ENCODE peak calls at places on chromosomes 11 and 22, in five cellular contexts. R is H1, J is GM12878, U is HepG2, W is K562. L is an unnamed sample.

GRCh38 chr11:13143486-13144297 is 133.9 kb upstream of the BMAL1 start:
- DNase-seq in R (no peak), J (no peak), W (no peak), U (no peak), L (no peak)

GRCh38 chr11:70303070-70303469 is 32.6 kb downstream of the PPFIA1 start:
- DNase-seq in R (no peak), U (no peak), W (no peak), J (no peak), L (no peak)

GRCh38 chr22:19597399-19597735 is 73.2 kb upstream of the CLDN5 start:
- DNase-seq in U (peak), J (no peak), W (peak), R (no peak), L (no peak)

GRCh38 chr11:46330887-46331652 is 16.2 kb upstream of the DGKZ start:
- DNase-seq in W (no peak), R (no peak), J (no peak), U (no peak), L (no peak)

GRCh38 chr22:37627545-37627944 is 11.9 kb upstream of the SH3BP1 start:
- DNase-seq in J (no peak), R (no peak), W (no peak), U (no peak), L (no peak)

GRCh38 chr11:66477256-66478201 is 2.7 kb upstream of the DPP3 start:
- DNase-seq in W (no peak), U (no peak), R (peak), J (no peak), L (no peak)

GRCh38 chr11:118272001-118272400 is 7.9 kb upstream of the MPZL2 start:
- DNase-seq in W (no peak), U (no peak), J (no peak), R (no peak), L (no peak)

GRCh38 chr11:130945945-130946344 is 29.7 kb upstream of the SNX19 start:
- DNase-seq in W (no peak), R (no peak), J (no peak), U (no peak), L (no peak)

GRCh38 chr11:116263020-116263419 is 509.8 kb downstream of the BUD13 start:
- DNase-seq in W (no peak), J (no peak), U (no peak), R (no peak), L (no peak)

GRCh38 chr22:23696326-23696851 is 5.6 kb downstream of the RGL4 start:
- DNase-seq in U (no peak), R (no peak), J (peak), W (no peak), L (no peak)

GRCh38 chr11:6876914-6877313 is 489 bp downstream of the OR10A4 start:
- DNase-seq in R (no peak), W (no peak), J (no peak), U (no peak), L (no peak)
- TF ChIP-seq ZNF274 in R (no peak), W (no peak), J (no peak), U (no peak), L (no peak)

GRCh38 chr11:43735115-43735514 is 54.6 kb downstream of the HSD17B12 start:
- DNase-seq in J (no peak), U (no peak), R (no peak), W (no peak), L (no peak)

GRCh38 chr11:43736502-43737193 is 56.1 kb downstream of the HSD17B12 start:
- DNase-seq in J (no peak), R (no peak), W (no peak), U (peak), L (no peak)

GRCh38 chr11:43735931-43736330 is 55.4 kb downstream of the HSD17B12 start:
- DNase-seq in R (no peak), U (no peak), J (no peak), W (no peak), L (no peak)

GRCh38 chr11:43737194-43737575 is 56.6 kb downstream of the HSD17B12 start:
- DNase-seq in J (no peak), W (no peak), R (no peak), U (no peak), L (no peak)

DNA sequence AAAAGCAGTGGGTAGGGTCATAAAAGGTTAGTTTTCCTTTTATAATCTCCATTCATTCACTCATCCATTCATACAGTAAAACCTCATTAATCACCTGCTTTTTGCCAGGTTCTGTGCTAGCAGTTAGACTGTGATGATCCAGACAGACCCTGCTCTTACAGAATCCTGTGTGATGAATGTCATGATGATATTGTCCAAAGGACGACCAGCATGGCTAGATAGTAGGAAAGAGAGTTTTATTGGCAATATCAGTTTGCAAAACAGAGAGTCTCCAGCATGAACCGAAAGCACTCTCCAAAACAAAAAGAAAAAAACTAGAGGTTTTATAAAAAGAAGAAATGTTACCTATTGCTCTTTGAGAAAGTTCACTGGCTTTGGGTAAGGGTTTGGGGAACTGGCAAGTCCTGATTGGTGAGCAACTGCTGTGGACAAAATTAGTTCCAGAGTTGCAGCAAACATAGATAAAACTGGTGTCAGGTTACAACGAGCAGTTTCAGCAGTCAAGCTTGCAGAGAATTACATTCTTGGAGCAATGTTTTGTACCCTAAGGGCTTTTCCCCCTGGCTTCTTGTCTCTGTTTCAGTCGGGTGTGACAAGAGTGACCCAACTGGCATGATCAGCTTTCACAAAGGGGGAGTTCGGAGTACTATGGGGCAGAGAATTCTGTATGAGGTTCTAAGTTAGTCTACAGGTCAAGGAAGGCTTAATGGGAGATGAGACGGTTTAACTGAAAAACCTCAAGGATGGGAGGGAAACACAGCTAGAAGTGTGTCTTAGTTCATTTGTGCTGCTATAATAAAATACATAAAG is 58.3 kb downstream of the HSD17B12 start:
- DNase-seq in U (peak), J (no peak), R (no peak), W (peak), L (peak)
- TF ChIP-seq SIN3A in U (no peak), J (no peak), R (no peak), W (no peak), L (no peak)

DNA sequence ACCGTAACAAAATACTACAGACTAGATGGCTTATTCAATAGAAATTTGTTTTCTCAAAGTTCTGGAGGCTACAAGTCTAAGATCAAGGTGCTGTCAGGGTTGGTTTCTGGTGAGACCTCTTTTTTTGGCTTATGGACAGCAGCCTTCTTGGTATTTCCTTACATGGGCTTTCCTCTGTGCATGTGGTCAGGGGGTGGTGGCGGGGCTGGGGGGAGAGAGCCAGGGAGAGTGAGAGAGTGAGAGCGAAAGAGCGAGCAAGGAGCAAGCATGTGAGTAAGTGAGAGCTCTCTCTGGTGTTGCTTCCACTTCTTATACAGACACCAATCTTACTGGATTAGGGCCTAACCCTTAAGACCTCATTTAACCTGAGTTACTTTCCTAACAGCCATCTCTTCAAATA is 181.5 kb downstream of the TMEM135 start:
- DNase-seq in R (no peak), U (no peak), J (peak), W (no peak), L (no peak)
- TF ChIP-seq ZNF274 in R (no peak), U (no peak), J (no peak), W (no peak), L (no peak)

GRCh38 chr22:48535868-48536690 is 1291.6 kb downstream of the BRD1 start:
- DNase-seq in U (no peak), J (no peak), W (no peak), R (no peak), L (no peak)
- TF ChIP-seq SIN3A in U (no peak), J (no peak), W (no peak), R (no peak), L (no peak)

GRCh38 chr11:57459112-57460016 is 964 bp upstream of the RTN4RL2 start:
- DNase-seq in J (no peak), W (no peak), R (peak), U (no peak), L (no peak)
- TF ChIP-seq ZNF274 in J (no peak), W (no peak), R (no peak), U (no peak), L (no peak)

GRCh38 chr22:46162285-46162684 is 12.0 kb downstream of the PPARA start:
- DNase-seq in R (no peak), U (no peak), W (no peak), J (no peak), L (no peak)
- TF ChIP-seq SIN3A in R (no peak), U (no peak), W (no peak), J (no peak), L (no peak)